ENCODE peak calls at places on chromosomes 2 and 18, in five cellular contexts. T, V, R, A and F are unnamed samples.

GRCh38 chr18:78902795-78903435 is 76.7 kb upstream of the SALL3 start:
- DNase-seq in T (no peak), V (no peak), R (no peak), A (no peak), F (no peak)

GRCh38 chr2:154836622-154837021 is 138.1 kb downstream of the KCNJ3 start:
- DNase-seq in T (no peak), V (no peak), R (peak), A (no peak), F (peak)

GRCh38 chr2:39394427-39395002 is 42.6 kb downstream of the MAP4K3 start:
- DNase-seq in T (no peak), V (no peak), R (no peak), A (no peak), F (no peak)

GRCh38 chr2:158179660-158180059 is 78.0 kb downstream of the UPP2 start:
- DNase-seq in T (no peak), V (no peak), R (peak), A (peak), F (peak)

GRCh38 chr2:27627963-27628766 is 647 bp downstream of the CCDC121 start:
- DNase-seq in T (no peak), V (no peak), R (peak), A (peak), F (no peak)

GRCh38 chr18:21444465-21445023 is 156.0 kb downstream of the ESCO1 start:
- DNase-seq in T (peak), V (no peak), R (peak), A (peak), F (peak)

GRCh38 chr2:234771985-234772774 is 179.6 kb upstream of the SH3BP4 start:
- DNase-seq in T (no peak), V (no peak), R (no peak), A (no peak), F (no peak)

GRCh38 chr2:25566694-25567093 is 106.7 kb downstream of the DTNB start:
- DNase-seq in T (no peak), V (peak), R (no peak), A (no peak), F (no peak)

GRCh38 chr2:190996338-190996946 is 17.5 kb downstream of the STAT1 start:
- DNase-seq in T (peak), V (no peak), R (peak), A (no peak), F (peak)

DNA sequence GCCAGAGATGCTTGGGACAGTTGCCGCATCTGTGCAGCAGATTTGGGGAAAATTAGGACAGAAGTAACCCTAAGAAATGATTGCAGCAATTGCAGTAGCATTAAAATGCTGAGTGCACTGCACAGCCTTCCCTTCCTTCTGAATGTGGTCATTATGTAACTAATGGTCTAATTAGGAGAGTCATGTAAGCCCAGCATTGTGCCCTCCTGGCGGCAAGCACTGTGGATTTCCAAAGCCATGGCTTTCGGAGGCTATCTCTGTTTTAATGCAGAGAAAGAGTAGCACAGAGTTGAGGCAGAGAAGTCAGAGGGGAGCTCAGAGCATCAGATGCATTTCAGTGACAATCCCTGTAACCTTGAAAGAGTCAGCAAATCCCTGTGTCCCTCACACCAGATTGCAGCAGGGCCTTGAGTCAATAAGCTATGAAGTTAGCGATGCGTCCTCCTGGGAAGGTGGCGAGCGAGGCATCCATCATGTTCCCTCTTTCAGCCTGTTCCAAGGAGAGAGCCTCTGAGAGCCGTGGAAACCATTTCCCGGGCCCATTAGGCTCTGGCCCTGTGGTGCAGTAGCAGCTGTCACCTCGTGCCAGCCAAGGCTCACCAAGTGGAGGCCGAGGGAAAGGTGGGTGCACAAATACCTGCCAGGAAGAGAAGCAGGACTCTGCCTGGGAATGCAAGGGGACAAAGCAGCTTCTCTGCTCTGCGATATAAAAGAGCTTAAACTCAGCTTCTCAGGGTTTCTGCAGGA is 307.1 kb downstream of the FBXO15 start:
- DNase-seq in T (no peak), V (no peak), R (no peak), A (no peak), F (no peak)
- TF ChIP-seq JUND in T (no peak), V (no peak), R (no peak), A (no peak), F (no peak)

GRCh38 chr2:164896226-164896625 is 54.6 kb upstream of the COBLL1 start:
- DNase-seq in T (no peak), V (no peak), R (no peak), A (no peak), F (no peak)
- TF ChIP-seq JUND in T (no peak), V (no peak), R (no peak), A (no peak), F (no peak)

GRCh38 chr2:83069724-83070123 is 1389.4 kb downstream of the SUCLG1 start:
- DNase-seq in T (no peak), V (no peak), R (no peak), A (no peak), F (no peak)
- TF ChIP-seq JUND in T (no peak), V (no peak), R (no peak), A (no peak), F (no peak)

GRCh38 chr2:53970095-53970897 is 497 bp downstream of the PSME4 start:
- DNase-seq in T (peak), V (no peak), R (peak), A (no peak), F (no peak)
- TF ChIP-seq JUND in T (no peak), V (no peak), R (no peak), A (no peak), F (no peak)